ENCODE peak calls at places on chromosomes 2 and 18, in eight cellular contexts. One of them, this sample, is unnamed.
A peak's percentile ranks its signal among the peaks of the same experiment; 100 is the strongest.

GRCh38 chr2:10864888-10865551 is 46.7 kb upstream of the KCNF1 start:
- DNase-seq in activated naive CD4-positive, alpha-beta T cell: no peak
- DNase-seq in HuH-7.5: no peak
- DNase-seq in NCI-H1694: no peak
- DNase-seq in brain microvascular endothelial cell: no peak
- DNase-seq in CD8-positive, alpha-beta memory T cell: peak; percentile 6
- DNase-seq in immature natural killer cell: peak; percentile 30
- DNase-seq in right atrium auricular region: no peak
- DNase-seq in this sample: no peak

GRCh38 chr2:28393115-28393836 is 618 bp downstream of the FOSL2 start:
- DNase-seq in activated naive CD4-positive, alpha-beta T cell: no peak
- DNase-seq in immature natural killer cell: peak; percentile 78
- DNase-seq in right atrium auricular region: no peak
- DNase-seq in HuH-7.5: peak; percentile 43
- DNase-seq in brain microvascular endothelial cell: peak; percentile 62
- DNase-seq in CD8-positive, alpha-beta memory T cell: peak; percentile 37
- DNase-seq in NCI-H1694: no peak
- DNase-seq in this sample: peak; percentile 23

GRCh38 chr2:524442-524841 is 152.8 kb downstream of the TMEM18 start:
- DNase-seq in activated naive CD4-positive, alpha-beta T cell: no peak
- DNase-seq in brain microvascular endothelial cell: peak; percentile 23
- DNase-seq in CD8-positive, alpha-beta memory T cell: no peak
- DNase-seq in HuH-7.5: no peak
- DNase-seq in immature natural killer cell: no peak
- DNase-seq in NCI-H1694: no peak
- DNase-seq in right atrium auricular region: no peak
- DNase-seq in this sample: no peak

GRCh38 chr2:138502253-138503086 is 900 bp downstream of the SPOPL start:
- DNase-seq in NCI-H1694: no peak
- DNase-seq in immature natural killer cell: no peak
- DNase-seq in activated naive CD4-positive, alpha-beta T cell: no peak
- DNase-seq in HuH-7.5: no peak
- DNase-seq in CD8-positive, alpha-beta memory T cell: peak; percentile 9
- DNase-seq in brain microvascular endothelial cell: no peak
- DNase-seq in right atrium auricular region: no peak
- DNase-seq in this sample: no peak

GRCh38 chr2:10775831-10776230 is 36.8 kb downstream of the PDIA6 start:
- DNase-seq in NCI-H1694: no peak
- DNase-seq in HuH-7.5: no peak
- DNase-seq in CD8-positive, alpha-beta memory T cell: no peak
- DNase-seq in activated naive CD4-positive, alpha-beta T cell: no peak
- DNase-seq in right atrium auricular region: no peak
- DNase-seq in brain microvascular endothelial cell: no peak
- DNase-seq in immature natural killer cell: no peak
- DNase-seq in this sample: no peak

GRCh38 chr2:167651406-167652151 is 595.8 kb downstream of the STK39 start:
- DNase-seq in CD8-positive, alpha-beta memory T cell: no peak
- DNase-seq in immature natural killer cell: no peak
- DNase-seq in brain microvascular endothelial cell: no peak
- DNase-seq in right atrium auricular region: no peak
- DNase-seq in activated naive CD4-positive, alpha-beta T cell: no peak
- DNase-seq in NCI-H1694: no peak
- DNase-seq in HuH-7.5: no peak
- DNase-seq in this sample: no peak

GRCh38 chr2:212237350-212238095 is 301.1 kb downstream of the ERBB4 start:
- DNase-seq in CD8-positive, alpha-beta memory T cell: no peak
- DNase-seq in NCI-H1694: no peak
- DNase-seq in brain microvascular endothelial cell: no peak
- DNase-seq in activated naive CD4-positive, alpha-beta T cell: no peak
- DNase-seq in right atrium auricular region: no peak
- DNase-seq in immature natural killer cell: no peak
- DNase-seq in HuH-7.5: no peak
- DNase-seq in this sample: no peak

GRCh38 chr18:8515142-8515865 is 93.9 kb upstream of the RAB12 start:
- DNase-seq in right atrium auricular region: peak; percentile 47
- DNase-seq in immature natural killer cell: no peak
- DNase-seq in HuH-7.5: no peak
- DNase-seq in activated naive CD4-positive, alpha-beta T cell: no peak
- DNase-seq in CD8-positive, alpha-beta memory T cell: no peak
- DNase-seq in NCI-H1694: no peak
- DNase-seq in brain microvascular endothelial cell: no peak
- DNase-seq in this sample: no peak

GRCh38 chr2:42329779-42330178 is 31.2 kb downstream of the COX7A2L start:
- DNase-seq in brain microvascular endothelial cell: no peak
- DNase-seq in NCI-H1694: no peak
- DNase-seq in activated naive CD4-positive, alpha-beta T cell: no peak
- DNase-seq in HuH-7.5: no peak
- DNase-seq in right atrium auricular region: no peak
- DNase-seq in CD8-positive, alpha-beta memory T cell: no peak
- DNase-seq in immature natural killer cell: no peak
- DNase-seq in this sample: no peak

GRCh38 chr2:9820020-9820973 is 23.0 kb upstream of the TAF1B start:
- DNase-seq in brain microvascular endothelial cell: peak; percentile 22
- DNase-seq in activated naive CD4-positive, alpha-beta T cell: no peak
- DNase-seq in CD8-positive, alpha-beta memory T cell: no peak
- DNase-seq in immature natural killer cell: no peak
- DNase-seq in NCI-H1694: no peak
- DNase-seq in right atrium auricular region: peak; percentile 28
- DNase-seq in HuH-7.5: no peak
- DNase-seq in this sample: no peak